ENCODE peak calls at places on chromosomes 5 and 9, in four cellular contexts. T is HEK293T, D is Daoy, S is pancreas. A is an unnamed sample.

GRCh38 chr9:20980713-20981481 is 50.5 kb downstream of the HACD4 start:
- DNase-seq in D (no peak), T (no peak), S (no peak), A (no peak)

GRCh38 chr5:117473075-117473595 is 898.5 kb upstream of the SEMA6A start:
- DNase-seq in S (no peak), D (no peak), T (no peak), A (peak; percentile 55)

GRCh38 chr5:168796840-168797548 is 217.8 kb upstream of the PANK3 start:
- DNase-seq in T (no peak), D (no peak), S (no peak), A (peak; percentile 21)

GRCh38 chr9:113634597-113635515 is 171.3 kb downstream of the RGS3 start:
- DNase-seq in T (no peak), S (no peak), D (peak; percentile 71), A (no peak)

GRCh38 chr9:112841261-112841660 is 49.4 kb downstream of the SLC46A2 start:
- DNase-seq in T (no peak), S (no peak), D (no peak), A (no peak)

GRCh38 chr5:321726-322251 is 275 bp downstream of the AHRR start:
- DNase-seq in S (no peak), D (no peak), T (no peak), A (no peak)

GRCh38 chr5:131163315-131164119 is 1.5 kb downstream of the HINT1 start:
- DNase-seq in T (no peak), S (no peak), D (peak; percentile 23), A (peak; percentile 19)

GRCh38 chr5:32581010-32581785 is 4.2 kb upstream of the SUB1 start:
- DNase-seq in T (no peak), S (no peak), D (no peak), A (no peak)

GRCh38 chr5:170860818-170861217 is 1.0 kb upstream of the RANBP17 start:
- DNase-seq in D (no peak), S (no peak), T (no peak), A (no peak)

GRCh38 chr5:95961617-95962474 is at the start of gene ELL2:
- DNase-seq in D (peak; percentile 96), T (peak; percentile 90), S (peak; percentile 100), A (peak; percentile 93)

GRCh38 chr5:168579987-168580508 is 880 bp upstream of the PANK3 start:
- DNase-seq in S (peak; percentile 13), T (no peak), D (no peak), A (peak; percentile 37)

GRCh38 chr9:6305954-6306563 is 22.1 kb upstream of the TPD52L3 start:
- DNase-seq in D (peak; percentile 11), S (no peak), T (peak; percentile 16), A (no peak)

GRCh38 chr5:134003957-134004625 is 684 bp downstream of the VDAC1 start:
- DNase-seq in S (peak; percentile 54), T (peak; percentile 39), D (peak; percentile 65), A (no peak)

GRCh38 chr5:170791325-170791954 is 7.9 kb downstream of the GABRP start:
- DNase-seq in T (peak; percentile 83), S (peak; percentile 86), D (peak; percentile 67), A (no peak)

GRCh38 chr5:10839118-10839517 is 78.1 kb upstream of the DAP start:
- DNase-seq in T (no peak), S (peak; percentile 37), D (no peak), A (no peak)

GRCh38 chr5:175900131-175900530 is 28.8 kb downstream of the CPLX2 start:
- DNase-seq in T (no peak), S (no peak), D (no peak), A (no peak)

GRCh38 chr5:35430381-35431162 is 187.1 kb upstream of the SPEF2 start:
- DNase-seq in T (no peak), S (no peak), D (no peak), A (no peak)

GRCh38 chr5:160359816-160360215 is 10.6 kb downstream of the C1QTNF2 start:
- DNase-seq in T (no peak), D (peak; percentile 21), S (no peak), A (no peak)

GRCh38 chr9:123493627-123494026 is 137.6 kb downstream of the CRB2 start:
- DNase-seq in D (no peak), S (no peak), T (no peak), A (no peak)

GRCh38 chr9:12667892-12668291 is 25.3 kb upstream of the TYRP1 start:
- DNase-seq in T (no peak), D (no peak), S (no peak), A (no peak)

GRCh38 chr5:88702328-88702727 is 180.7 kb downstream of the MEF2C start:
- DNase-seq in T (no peak), S (no peak), D (no peak), A (no peak)

GRCh38 chr9:80496901-80497565 is 925.3 kb downstream of the TLE4 start:
- DNase-seq in S (no peak), D (no peak), T (no peak), A (no peak)

GRCh38 chr9:106862946-106863740 is at the start of gene ZNF462:
- DNase-seq in T (peak; percentile 22), S (peak; percentile 13), D (peak; percentile 69), A (peak; percentile 70)

GRCh38 chr5:128083811-128084227 is 253 bp downstream of the SLC12A2 start:
- DNase-seq in D (no peak), S (no peak), T (no peak), A (no peak)

GRCh38 chr5:17103471-17103870 is 114.0 kb upstream of the BASP1 start:
- DNase-seq in T (no peak), D (no peak), S (no peak), A (peak; percentile 26)

GRCh38 chr5:165630211-165630866 is 2124.9 kb downstream of the MAT2B start:
- DNase-seq in S (peak; percentile 61), D (peak; percentile 64), T (peak; percentile 61), A (peak; percentile 91)

GRCh38 chr5:82312373-82312856 is 34.3 kb upstream of the RPS23 start:
- DNase-seq in S (peak; percentile 19), D (peak; percentile 76), T (peak; percentile 67), A (peak; percentile 66)

GRCh38 chr5:135024956-135025729 is 8.9 kb downstream of the PITX1 start:
- DNase-seq in D (peak; percentile 74), S (no peak), T (no peak), A (no peak)

GRCh38 chr5:157459715-157460599 is at the start of gene NIPAL4:
- DNase-seq in D (peak; percentile 25), T (no peak), S (no peak), A (peak; percentile 26)

GRCh38 chr5:73642296-73642695 is 16.3 kb downstream of the ARHGEF28 start:
- DNase-seq in S (no peak), D (no peak), T (no peak), A (no peak)

GRCh38 chr5:125700380-125700856 is 722.8 kb upstream of the GRAMD2B start:
- DNase-seq in S (peak; percentile 15), T (peak; percentile 27), D (peak; percentile 37), A (peak; percentile 32)

GRCh38 chr9:9942764-9943424 is 669.9 kb downstream of the PTPRD start:
- DNase-seq in S (peak; percentile 74), D (peak; percentile 62), T (peak; percentile 28), A (peak; percentile 65)

GRCh38 chr9:104232781-104233341 is 138.8 kb downstream of the SMC2 start:
- DNase-seq in S (no peak), T (no peak), D (peak; percentile 32), A (no peak)

GRCh38 chr5:161432798-161433197 is 113.7 kb downstream of the GABRB2 start:
- DNase-seq in S (no peak), D (no peak), T (no peak), A (no peak)

GRCh38 chr9:121299467-121300282 is 31.7 kb downstream of the GSN start:
- DNase-seq in S (no peak), D (peak; percentile 44), T (peak; percentile 66), A (no peak)

GRCh38 chr5:91277093-91277626 is 106.0 kb downstream of the ARRDC3 start:
- DNase-seq in S (no peak), D (no peak), T (no peak), A (no peak)

GRCh38 chr5:96537386-96537785 is 104.3 kb upstream of the PCSK1 start:
- DNase-seq in T (no peak), D (peak; percentile 79), S (no peak), A (no peak)